ENCODE peak calls at places on chromosomes 2 and 18, in nine cellular contexts. F, N, H, O, J, S, U, W and K are unnamed samples. For H3K4me1, the result is how much of the 10 kb centered on the place peaks cover.

GRCh38 chr18:77181950-77182707 is 49.5 kb upstream of the MBP start:
- DNase-seq in W (no peak), S (no peak), U (no peak), F (no peak), O (no peak), J (no peak), H (no peak), N (no peak), K (no peak)

GRCh38 chr2:233098615-233099014 is 38.5 kb downstream of the INPP5D start:
- DNase-seq in W (peak), J (peak), F (no peak), S (no peak), H (no peak), N (peak), O (no peak), U (no peak), K (no peak)

GRCh38 chr18:765764-766549 is 46.1 kb downstream of the YES1 start:
- DNase-seq in W (peak), U (no peak), O (no peak), N (no peak), J (no peak), S (no peak), F (no peak), H (no peak), K (no peak)

GRCh38 chr2:152166633-152167032 is 8.9 kb downstream of the STAM2 start:
- DNase-seq in W (no peak), U (no peak), H (no peak), N (no peak), J (no peak), F (no peak), O (no peak), S (peak), K (no peak)

GRCh38 chr2:67445652-67446268 is 48.6 kb downstream of the ETAA1 start:
- DNase-seq in S (no peak), U (no peak), W (no peak), N (no peak), H (no peak), O (no peak), J (no peak), F (no peak), K (no peak)

GRCh38 chr18:31661965-31662364 is 22.4 kb downstream of the B4GALT6 start:
- DNase-seq in H (no peak), O (no peak), J (no peak), N (no peak), W (no peak), S (peak), F (no peak), U (no peak), K (no peak)

GRCh38 chr2:194819367-194819766 is 837.7 kb upstream of the SLC39A10 start:
- DNase-seq in F (no peak), H (no peak), O (peak), W (no peak), U (no peak), J (peak), S (no peak), N (no peak), K (no peak)

GRCh38 chr2:40159333-40159732 is 292.6 kb downstream of the SLC8A1 start:
- DNase-seq in J (no peak), O (no peak), U (no peak), W (no peak), H (no peak), N (no peak), S (no peak), F (no peak), K (no peak)

GRCh38 chr18:44548291-44549221 is 132.1 kb upstream of the SETBP1 start:
- DNase-seq in U (no peak), N (no peak), F (peak), H (no peak), S (peak), O (no peak), W (no peak), J (no peak), K (no peak)

GRCh38 chr2:20667531-20668401 is 822 bp downstream of the GDF7 start:
- DNase-seq in H (no peak), O (no peak), S (no peak), W (no peak), N (peak), F (no peak), J (peak), U (no peak), K (no peak)

GRCh38 chr2:191696001-191696400 is 18.1 kb downstream of the NABP1 start:
- DNase-seq in H (no peak), J (no peak), O (no peak), U (no peak), N (no peak), F (peak), W (no peak), S (peak), K (no peak)

GRCh38 chr2:218387369-218388194 is 5.5 kb downstream of the SLC11A1 start:
- DNase-seq in U (peak), F (peak), J (peak), O (no peak), S (peak), H (no peak), W (peak), N (peak), K (no peak)

GRCh38 chr2:97068074-97068473 is 26.6 kb downstream of the FAHD2B start:
- DNase-seq in W (no peak), N (no peak), H (no peak), F (no peak), S (no peak), U (no peak), J (no peak), O (no peak), K (no peak)

GRCh38 chr2:144430722-144431163 is 89.2 kb downstream of the ZEB2 start:
- DNase-seq in H (peak), O (no peak), F (no peak), N (no peak), W (no peak), U (no peak), J (no peak), S (peak), K (no peak)
- H3K4me1 ChIP-seq in H (under half), O (under half), F (under half), N (under half), W (under half), U (under half), J (under half), S (under half), K (under half)

GRCh38 chr2:240205763-240206162 is 65.3 kb upstream of the OTOS start:
- DNase-seq in F (no peak), O (no peak), J (no peak), N (no peak), H (no peak), W (no peak), U (no peak), S (no peak), K (no peak)
- H3K27ac ChIP-seq in F (no peak), O (no peak), J (no peak), N (no peak), H (no peak), W (no peak), U (no peak), S (no peak), K (no peak)

DNA sequence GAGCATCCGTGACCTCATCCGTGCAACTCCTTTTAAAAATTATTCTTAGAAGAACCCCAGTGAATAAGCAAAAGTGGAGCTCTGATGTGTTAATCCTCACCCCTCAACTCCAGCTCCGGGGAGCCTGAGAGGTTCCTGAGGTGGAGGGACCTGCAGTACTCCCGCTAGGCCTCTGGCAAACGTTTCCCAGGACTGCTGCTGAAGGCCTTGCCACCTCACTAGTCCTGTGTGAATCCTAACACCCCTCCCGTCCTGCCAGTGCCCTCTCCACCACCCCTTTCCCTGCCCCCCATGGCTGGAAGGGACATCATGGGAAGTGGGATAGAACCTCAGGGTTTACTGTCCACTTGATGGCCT is 70.9 kb downstream of the INPP4A start:
- DNase-seq in H (no peak), J (peak), F (no peak), U (no peak), N (no peak), S (no peak), W (no peak), O (no peak), K (no peak)
- H3K4me3 ChIP-seq in H (no peak), J (no peak), F (no peak), U (no peak), N (no peak), S (no peak), W (no peak), O (no peak), K (no peak)

DNA sequence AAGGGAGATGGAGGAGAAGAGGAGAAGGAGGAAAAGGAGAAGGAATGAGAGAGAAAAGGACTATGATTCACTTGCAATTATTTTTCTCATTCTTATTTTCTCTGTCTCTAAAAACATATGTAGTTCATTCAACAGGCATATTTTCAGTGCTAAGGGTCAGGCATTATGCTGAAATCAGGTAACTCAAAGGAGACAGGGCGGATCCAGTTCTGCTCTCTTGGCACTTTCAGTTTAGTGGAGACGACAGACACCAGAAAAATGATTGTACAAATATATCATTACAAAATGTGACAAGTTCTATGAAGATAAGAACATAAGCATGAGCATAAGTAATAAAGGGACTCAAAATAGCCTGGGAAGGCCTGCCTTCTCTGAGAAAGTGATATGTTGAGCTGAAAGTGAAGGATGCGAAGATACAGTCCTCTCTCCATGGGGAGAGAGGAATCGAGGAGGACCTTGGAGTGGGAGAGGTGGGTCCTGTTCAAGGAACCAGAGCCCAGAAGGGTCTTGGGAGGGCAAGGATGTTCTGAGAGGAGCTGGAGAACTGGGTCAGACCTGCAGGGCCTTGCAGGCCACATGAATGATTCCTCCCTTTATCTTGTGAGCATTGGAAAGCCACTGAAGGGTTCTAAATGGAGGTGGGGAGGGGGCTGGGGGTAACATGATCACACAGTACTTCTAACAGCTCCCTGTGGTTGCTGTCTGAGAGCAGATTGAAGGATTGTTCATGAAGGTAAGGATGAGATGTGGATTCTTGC is 58.6 kb upstream of the TMEM17 start:
- DNase-seq in S (no peak), J (no peak), F (no peak), N (no peak), O (no peak), U (no peak), H (no peak), W (no peak), K (no peak)
- H3K4me1 ChIP-seq in S (under half), J (under half), F (under half), N (under half), O (under half), U (under half), H (under half), W (under half), K (under half)

DNA sequence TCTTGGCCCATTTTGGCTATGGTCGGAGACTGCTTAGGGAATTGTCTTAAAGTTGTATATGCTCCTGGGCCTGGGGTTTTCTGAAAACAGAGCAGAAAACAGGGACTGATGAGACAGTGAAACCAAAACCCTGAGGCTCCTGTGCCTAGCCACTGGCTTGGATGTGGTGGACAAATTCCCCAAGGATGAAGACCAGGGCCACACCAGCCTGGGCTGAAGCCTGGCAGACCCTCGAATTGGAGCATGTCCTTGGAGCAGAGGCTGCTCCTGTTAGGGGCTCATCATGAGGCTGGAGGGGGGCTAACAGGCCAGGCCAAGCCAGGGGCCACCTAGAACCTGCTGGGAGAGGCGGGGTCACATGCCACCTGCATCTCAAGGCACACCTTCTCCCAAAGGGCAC is 68.1 kb downstream of the STPG4 start:
- DNase-seq in H (no peak), J (no peak), U (no peak), N (no peak), F (no peak), W (no peak), O (no peak), S (no peak), K (no peak)
- H3K27ac ChIP-seq in H (no peak), J (no peak), U (no peak), N (peak), F (peak), W (no peak), O (no peak), S (no peak), K (no peak)

GRCh38 chr2:27095745-27096651 is 9.4 kb downstream of the KHK start:
- DNase-seq in U (no peak), S (no peak), F (peak), N (no peak), J (peak), H (peak), O (no peak), W (peak), K (no peak)
- H3K4me3 ChIP-seq in U (no peak), S (peak), F (peak), N (peak), J (peak), H (peak), O (peak), W (peak), K (no peak)

GRCh38 chr2:11505652-11506610 is 27.9 kb upstream of the GREB1 start:
- DNase-seq in S (peak), O (no peak), F (no peak), J (no peak), N (no peak), W (peak), H (no peak), U (no peak), K (no peak)

GRCh38 chr2:11506611-11506969 is 27.3 kb upstream of the GREB1 start:
- DNase-seq in F (no peak), N (no peak), O (no peak), S (no peak), U (no peak), W (no peak), J (no peak), H (no peak), K (no peak)

GRCh38 chr2:11500702-11501303 is 33.0 kb upstream of the GREB1 start:
- DNase-seq in U (no peak), F (no peak), H (no peak), N (no peak), W (no peak), S (no peak), O (no peak), J (no peak), K (no peak)

GRCh38 chr2:11502740-11503292 is 31.0 kb upstream of the GREB1 start:
- DNase-seq in J (no peak), W (no peak), H (no peak), O (no peak), F (no peak), S (no peak), N (no peak), U (no peak), K (no peak)

GRCh38 chr2:11503354-11503927 is 30.4 kb upstream of the GREB1 start:
- DNase-seq in O (no peak), U (no peak), J (no peak), H (no peak), N (no peak), W (no peak), S (no peak), F (no peak), K (no peak)
- H3K4me1 ChIP-seq in O (under half), U (under half), J (under half), H (under half), N (under half), W (under half), S (under half), F (under half), K (under half)

GRCh38 chr2:88252646-88253045 is 82.5 kb downstream of the THNSL2 start:
- DNase-seq in H (no peak), O (no peak), U (no peak), N (no peak), J (peak), W (no peak), S (no peak), F (no peak), K (no peak)

GRCh38 chr2:88250402-88250801 is 80.3 kb downstream of the THNSL2 start:
- DNase-seq in W (no peak), J (no peak), U (no peak), N (no peak), F (no peak), S (no peak), O (no peak), H (no peak), K (no peak)

GRCh38 chr2:88254437-88255081 is 84.4 kb downstream of the THNSL2 start:
- DNase-seq in S (no peak), U (no peak), F (no peak), W (no peak), O (no peak), J (no peak), N (no peak), H (no peak), K (no peak)

GRCh38 chr2:88253997-88254396 is 83.9 kb downstream of the THNSL2 start:
- DNase-seq in O (no peak), U (no peak), N (no peak), J (no peak), W (no peak), F (no peak), H (no peak), S (no peak), K (no peak)

GRCh38 chr2:88253375-88253774 is 83.2 kb downstream of the THNSL2 start:
- DNase-seq in H (no peak), F (no peak), N (no peak), S (no peak), J (no peak), O (no peak), U (no peak), W (no peak), K (no peak)
- H3K27ac ChIP-seq in H (no peak), F (no peak), N (no peak), S (no peak), J (no peak), O (no peak), U (no peak), W (no peak), K (no peak)

GRCh38 chr2:127408807-127409099 is 9.5 kb upstream of the PROC start:
- DNase-seq in U (no peak), W (no peak), O (no peak), F (no peak), N (no peak), J (no peak), S (no peak), H (no peak), K (no peak)

GRCh38 chr2:127407091-127407490 is 11.1 kb upstream of the PROC start:
- DNase-seq in J (no peak), N (no peak), W (no peak), O (no peak), F (no peak), U (no peak), H (no peak), S (no peak), K (no peak)

GRCh38 chr2:127408004-127408806 is 10.0 kb upstream of the PROC start:
- DNase-seq in F (peak), J (peak), N (peak), U (peak), O (peak), H (peak), S (peak), W (peak), K (no peak)

GRCh38 chr2:127406454-127406853 is 11.8 kb upstream of the PROC start:
- DNase-seq in J (no peak), S (no peak), N (no peak), O (no peak), H (no peak), F (no peak), U (no peak), W (no peak), K (no peak)

GRCh38 chr2:127407661-127408003 is 10.6 kb upstream of the PROC start:
- DNase-seq in S (no peak), H (peak), O (no peak), N (no peak), U (no peak), F (no peak), W (no peak), J (no peak), K (no peak)
- H3K4me3 ChIP-seq in S (no peak), H (peak), O (peak), N (peak), U (peak), F (peak), W (peak), J (peak), K (peak)